ENCODE peak calls at places on chromosomes 4 and X, in nine cellular contexts. N is AG10803; B is stimulated activated naive CD8-positive, alpha-beta T cell treated with anti-CD3 and anti-CD28 coated beads, Interleukin-15, amount 100 ng/mL, for 72 hours; R is dorsolateral prefrontal cortex; W is SJCRH30; P is pancreas; D is memory B cell; L is COR-L47; Z is iPS DF 6.9. K is an unnamed sample.

GRCh38 chr4:13968723-13969122 is 341.2 kb upstream of the BOD1L1 start:
- DNase-seq in N (peak; percentile 48), B (no peak), R (no peak), W (no peak), P (no peak), D (no peak), L (no peak), Z (no peak), K (no peak)

GRCh38 chr4:99564921-99565320 is 1.1 kb upstream of the TRMT10A start:
- DNase-seq in N (no peak), B (no peak), R (no peak), W (peak; percentile 46), P (no peak), D (no peak), L (no peak), Z (no peak), K (no peak)

GRCh38 chr4:154719087-154719486 is 24.7 kb upstream of the LRAT start:
- DNase-seq in N (peak; percentile 11), B (no peak), R (no peak), W (no peak), P (no peak), D (no peak), L (no peak), Z (no peak), K (no peak)

GRCh38 chrX:56800801-56801200 is 71.8 kb downstream of the NBDY start:
- DNase-seq in N (no peak), B (peak; percentile 58), R (no peak), W (no peak), P (no peak), D (peak; percentile 8), L (no peak), Z (no peak), K (no peak)

GRCh38 chrX:20320461-20321159 is 53.9 kb upstream of the RPS6KA3 start:
- DNase-seq in N (no peak), B (peak; percentile 19), R (no peak), W (no peak), P (peak; percentile 18), D (peak; percentile 40), L (no peak), Z (no peak), K (no peak)

GRCh38 chr4:59247032-59247431 is 1953.1 kb upstream of the ADGRL3 start:
- DNase-seq in N (no peak), B (no peak), R (no peak), W (no peak), P (no peak), D (no peak), L (no peak), Z (no peak), K (no peak)

GRCh38 chr4:66633472-66633871 is 911.8 kb downstream of the CENPC start:
- DNase-seq in N (no peak), B (no peak), R (no peak), W (no peak), P (no peak), D (no peak), L (no peak), Z (no peak), K (no peak)

GRCh38 chrX:72272868-72273267 is 4.2 kb downstream of the RPS4X start:
- DNase-seq in N (no peak), B (no peak), R (no peak), W (no peak), P (no peak), D (no peak), L (no peak), Z (no peak), K (no peak)

GRCh38 chr4:118012142-118012541 is 22.1 kb upstream of the NDST3 start:
- DNase-seq in N (no peak), B (no peak), R (no peak), W (no peak), P (no peak), D (no peak), L (no peak), Z (no peak), K (no peak)

GRCh38 chr4:98838977-98839618 is 89.8 kb downstream of the EIF4E start:
- DNase-seq in N (peak; percentile 18), B (no peak), R (no peak), W (peak; percentile 21), P (no peak), D (no peak), L (peak; percentile 16), Z (no peak), K (no peak)

GRCh38 chr4:13703096-13703495 is 75.6 kb upstream of the BOD1L1 start:
- DNase-seq in N (no peak), B (no peak), R (no peak), W (no peak), P (no peak), D (no peak), L (no peak), Z (no peak), K (no peak)

GRCh38 chr4:38182334-38182998 is 222.3 kb downstream of the PTTG2 start:
- DNase-seq in N (no peak), B (no peak), R (no peak), W (no peak), P (no peak), D (no peak), L (no peak), Z (no peak), K (no peak)

GRCh38 chr4:61992351-61992750 is 792.2 kb downstream of the ADGRL3 start:
- DNase-seq in N (no peak), B (no peak), R (no peak), W (no peak), P (no peak), D (no peak), L (peak; percentile 51), Z (no peak), K (no peak)

GRCh38 chr4:145719752-145720624 is 40.0 kb downstream of the C4orf51 start:
- DNase-seq in N (no peak), B (peak; percentile 57), R (no peak), W (no peak), P (no peak), D (no peak), L (no peak), Z (no peak), K (no peak)